ENCODE peak calls at places on chromosomes 13 and 19, in five cellular contexts. M is K562, G is SK-N-SH, V is HCT116, A is H1. U is an unnamed sample.

GRCh38 chr19:47901370-47901769 is 15.3 kb upstream of the SULT2A1 start:
- DNase-seq in A (no peak), V (no peak), G (no peak), M (no peak), U (no peak)

GRCh38 chr13:40389081-40389641 is 277.3 kb downstream of the FOXO1 start:
- DNase-seq in V (no peak), A (no peak), M (no peak), G (no peak), U (no peak)

GRCh38 chr13:33033361-33033812 is 17.2 kb downstream of the KL start:
- DNase-seq in G (no peak), A (no peak), V (no peak), M (no peak), U (no peak)

GRCh38 chr19:57110592-57111328 is 9.0 kb upstream of the USP29 start:
- DNase-seq in G (no peak), A (no peak), M (no peak), V (no peak), U (no peak)

GRCh38 chr19:9324584-9324962 is 594 bp downstream of the ZNF559 start:
- DNase-seq in V (no peak), M (no peak), A (no peak), G (peak; percentile 7), U (no peak)

GRCh38 chr19:33487901-33488817 is 33.4 kb downstream of the PEPD start:
- DNase-seq in V (no peak), A (no peak), M (no peak), G (peak; percentile 30), U (no peak)

GRCh38 chr13:111625526-111626315 is 305.3 kb downstream of the TEX29 start:
- DNase-seq in A (no peak), G (no peak), M (no peak), V (no peak), U (no peak)

GRCh38 chr19:57398868-57399267 is 9.2 kb downstream of the ZNF548 start:
- DNase-seq in A (no peak), V (no peak), G (no peak), M (no peak), U (no peak)

GRCh38 chr13:98141938-98142426 is 912 bp upstream of the FARP1 start:
- DNase-seq in G (peak; percentile 17), A (no peak), M (no peak), V (no peak), U (no peak)

GRCh38 chr19:6753178-6754031 is 13.8 kb downstream of the SH2D3A start:
- DNase-seq in A (peak; percentile 97), V (peak; percentile 91), G (peak; percentile 92), M (peak; percentile 96), U (peak; percentile 72)

GRCh38 chr13:24664726-24665409 is 15.3 kb upstream of the ATP12A start:
- DNase-seq in M (no peak), G (no peak), V (no peak), A (no peak), U (no peak)

GRCh38 chr19:36120092-36120983 is 5.1 kb downstream of the TBCB start:
- DNase-seq in V (no peak), A (no peak), G (peak; percentile 30), M (no peak), U (no peak)

GRCh38 chr19:39765091-39766076 is 13.3 kb upstream of the LEUTX start:
- DNase-seq in M (peak; percentile 61), G (peak; percentile 29), V (peak; percentile 36), A (peak; percentile 13), U (no peak)

GRCh38 chr19:2154587-2155075 is 3.3 kb upstream of the AP3D1 start:
- DNase-seq in G (no peak), A (no peak), M (no peak), V (no peak), U (peak; percentile 99)

GRCh38 chr19:14563989-14564650 is 7.7 kb downstream of the NDUFB7 start:
- DNase-seq in M (peak; percentile 99), V (peak; percentile 68), A (peak; percentile 83), G (peak; percentile 88), U (no peak)

GRCh38 chr19:19490247-19490968 is 24.9 kb downstream of the TSSK6 start:
- DNase-seq in V (peak; percentile 56), M (peak; percentile 71), G (peak; percentile 83), A (peak; percentile 44), U (peak; percentile 76)

GRCh38 chr19:8965887-8966286 is 44.3 kb downstream of the MUC16 start:
- DNase-seq in V (no peak), M (peak; percentile 34), A (no peak), G (no peak), U (peak; percentile 61)

GRCh38 chr13:48156466-48156865 is 61.6 kb upstream of the MED4 start:
- DNase-seq in M (no peak), V (peak; percentile 13), G (no peak), A (no peak), U (no peak)

GRCh38 chr13:90872491-90873025 is 474.9 kb upstream of the MIR17HG start:
- DNase-seq in V (no peak), A (no peak), G (no peak), M (no peak), U (no peak)

GRCh38 chr19:18662972-18663732 is 20.3 kb upstream of the CRTC1 start:
- DNase-seq in A (no peak), V (no peak), M (no peak), G (no peak), U (no peak)

DNA sequence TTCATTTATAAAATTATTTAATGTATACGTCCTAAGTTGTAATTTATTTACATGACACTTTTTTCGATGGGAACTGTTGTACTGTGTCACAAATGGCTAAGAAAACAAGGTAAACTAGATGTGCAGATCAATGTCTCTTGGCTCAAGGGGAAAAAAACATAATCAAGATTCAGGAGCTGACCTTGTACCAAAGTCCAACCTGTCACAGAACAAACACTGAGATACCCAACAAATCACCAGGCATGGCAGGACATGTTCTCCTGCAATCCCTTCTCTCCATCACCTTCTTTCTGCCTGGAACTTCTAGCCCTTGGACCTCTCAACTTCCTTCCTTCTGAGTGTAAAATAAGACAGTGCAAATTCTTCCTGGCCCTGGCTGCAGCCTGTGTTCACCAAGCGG is 445.8 kb downstream of the ZNF536 start:
- DNase-seq in M (no peak), G (no peak), V (no peak), A (no peak), U (no peak)
- TF ChIP-seq JUND in M (no peak), G (no peak), V (no peak), A (no peak), U (no peak)

GRCh38 chr13:46041335-46041934 is 11.1 kb downstream of the ZC3H13 start:
- DNase-seq in A (no peak), V (no peak), M (no peak), G (no peak), U (no peak)
- TF ChIP-seq JUND in A (no peak), V (no peak), M (no peak), G (no peak), U (no peak)

DNA sequence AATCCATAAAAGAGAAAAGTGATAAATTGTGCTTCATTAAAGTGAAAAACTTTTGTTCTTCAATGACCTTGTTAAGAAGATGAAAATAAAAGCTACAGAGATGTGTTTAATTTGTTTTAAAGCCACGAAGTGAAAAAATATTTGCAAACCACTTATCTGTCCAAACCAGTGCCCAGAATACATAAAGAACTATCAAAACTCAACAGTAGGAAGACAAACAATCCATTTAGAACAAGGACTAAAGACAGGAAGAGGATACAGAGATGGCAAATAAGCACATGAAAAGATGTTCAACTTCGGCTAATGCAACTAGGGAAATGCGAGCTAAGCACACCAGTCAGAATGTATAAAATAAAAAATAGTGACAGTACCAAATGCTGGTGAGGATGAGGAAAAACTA is 15.0 kb downstream of the GJB6 start:
- DNase-seq in M (no peak), V (no peak), G (no peak), A (no peak), U (no peak)
- TF ChIP-seq JUND in M (no peak), V (no peak), G (no peak), A (no peak), U (no peak)

GRCh38 chr13:66576381-66576780 is 653.8 kb downstream of the PCDH9 start:
- DNase-seq in M (no peak), A (no peak), V (no peak), G (no peak), U (no peak)

GRCh38 chr13:66578305-66578704 is 651.8 kb downstream of the PCDH9 start:
- DNase-seq in G (no peak), A (no peak), M (no peak), V (no peak), U (no peak)

GRCh38 chr13:66581691-66582090 is 648.4 kb downstream of the PCDH9 start:
- DNase-seq in V (no peak), M (no peak), A (no peak), G (no peak), U (no peak)

GRCh38 chr13:66574606-66575005 is 655.5 kb downstream of the PCDH9 start:
- DNase-seq in A (no peak), M (no peak), G (no peak), V (no peak), U (no peak)

GRCh38 chr13:66577358-66577757 is 652.8 kb downstream of the PCDH9 start:
- DNase-seq in A (no peak), V (no peak), G (no peak), M (no peak), U (no peak)
- TF ChIP-seq JUND in A (no peak), V (no peak), G (no peak), M (no peak), U (no peak)